ENCODE peak calls at places on chromosome 3, in four cellular contexts. A is hepatocyte, N is left lung, U is PC-9. O is an unnamed sample. For H3K4me1, the result is how much of the 10 kb centered on the place peaks cover.

GRCh38 chr3:187750513-187751123 is 5.3 kb upstream of the BCL6 start:
- DNase-seq in A (peak), N (no peak), U (no peak), O (no peak)

GRCh38 chr3:179068779-179069530 is 2.7 kb downstream of the ZMAT3 start:
- DNase-seq in A (no peak), N (no peak), U (peak), O (no peak)

GRCh38 chr3:74409066-74409465 is 205.4 kb downstream of the CNTN3 start:
- DNase-seq in A (no peak), N (no peak), U (no peak), O (no peak)

GRCh38 chr3:197736010-197736490 is 654 bp downstream of the RUBCN start:
- DNase-seq in A (peak), N (no peak), U (peak), O (no peak)

GRCh38 chr3:155232605-155233004 is 60.9 kb downstream of the STRIT1 start:
- DNase-seq in A (peak), N (no peak), U (peak), O (peak)

GRCh38 chr3:183394150-183394549 is 34.3 kb downstream of the MCF2L2 start:
- DNase-seq in A (no peak), N (no peak), U (no peak), O (no peak)

GRCh38 chr3:108117245-108117644 is 26.4 kb upstream of the CD47 start:
- DNase-seq in A (no peak), N (no peak), U (no peak), O (no peak)

GRCh38 chr3:197508051-197508451 is 47.7 kb downstream of the BDH1 start:
- DNase-seq in A (no peak), N (peak), U (no peak), O (no peak)

GRCh38 chr3:58234516-58234931 is 3.1 kb upstream of the ABHD6 start:
- DNase-seq in A (peak), N (no peak), U (no peak), O (no peak)

GRCh38 chr3:151265866-151266265 is 12.5 kb downstream of the P2RY14 start:
- DNase-seq in A (no peak), N (no peak), U (no peak), O (no peak)

GRCh38 chr3:154062513-154062912 is 58.7 kb upstream of the ARHGEF26 start:
- DNase-seq in A (no peak), N (no peak), U (no peak), O (no peak)

GRCh38 chr3:10518506-10519150 is 13.2 kb upstream of the ATP2B2 start:
- DNase-seq in A (no peak), N (no peak), U (no peak), O (peak)

GRCh38 chr3:190122198-190122771 is 1.6 kb upstream of the P3H2 start:
- DNase-seq in A (no peak), N (no peak), U (no peak), O (no peak)

GRCh38 chr3:15387171-15387581 is 40.2 kb downstream of the METTL6 start:
- DNase-seq in A (no peak), N (no peak), U (peak), O (no peak)

GRCh38 chr3:14369675-14370669 is 32.4 kb upstream of the SLC6A6 start:
- DNase-seq in A (peak), N (peak), U (peak), O (peak)

GRCh38 chr3:50154476-50154839 is 666 bp upstream of the SEMA3F start:
- DNase-seq in A (no peak), N (no peak), U (no peak), O (no peak)

GRCh38 chr3:25557641-25558040 is 107.1 kb downstream of the TOP2B start:
- DNase-seq in A (no peak), N (no peak), U (no peak), O (no peak)

GRCh38 chr3:113008117-113008516 is 17.3 kb downstream of the GTPBP8 start:
- DNase-seq in A (no peak), N (no peak), U (no peak), O (no peak)

GRCh38 chr3:164890061-164890460 is 188.2 kb downstream of the SI start:
- DNase-seq in A (no peak), N (no peak), U (no peak), O (no peak)

GRCh38 chr3:126019683-126020082 is 50.7 kb downstream of the ROPN1B start:
- DNase-seq in A (no peak), N (no peak), U (no peak), O (no peak)

GRCh38 chr3:44198265-44198956 is 43.3 kb upstream of the TOPAZ1 start:
- DNase-seq in A (peak), N (no peak), U (peak), O (peak)

GRCh38 chr3:66178206-66178605 is 42.6 kb upstream of the SLC25A26 start:
- DNase-seq in A (no peak), N (no peak), U (no peak), O (no peak)

GRCh38 chr3:78737988-78738387 is 1029.8 kb downstream of the ROBO1 start:
- DNase-seq in A (no peak), N (no peak), U (no peak), O (no peak)

GRCh38 chr3:49606427-49606826 is 52.1 kb downstream of the BSN start:
- DNase-seq in A (no peak), N (no peak), U (no peak), O (no peak)

GRCh38 chr3:55327131-55327920 is 159.8 kb downstream of the WNT5A start:
- DNase-seq in A (no peak), N (no peak), U (no peak), O (no peak)

GRCh38 chr3:99537416-99537815 is 101.0 kb upstream of the COL8A1 start:
- DNase-seq in A (no peak), N (no peak), U (no peak), O (no peak)

GRCh38 chr3:55750525-55750924 is 263.4 kb upstream of the WNT5A start:
- DNase-seq in A (no peak), N (peak), U (peak), O (no peak)

GRCh38 chr3:184368804-184369183 is 7.3 kb downstream of the POLR2H start:
- DNase-seq in A (no peak), N (peak), U (no peak), O (no peak)

GRCh38 chr3:147799601-147800000 is 390.4 kb downstream of the ZIC1 start:
- DNase-seq in A (no peak), N (no peak), U (no peak), O (no peak)

GRCh38 chr3:37652851-37653250 is 208.8 kb upstream of the CTDSPL start:
- DNase-seq in A (no peak), N (no peak), U (no peak), O (no peak)

GRCh38 chr3:50609071-50609742 is 2.4 kb downstream of the CISH start:
- DNase-seq in A (no peak), N (no peak), U (no peak), O (no peak)

GRCh38 chr3:162354343-162354742 is 857.7 kb downstream of the OTOL1 start:
- DNase-seq in A (no peak), N (no peak), U (no peak), O (no peak)

GRCh38 chr3:98763814-98764691 is 913 bp downstream of the ST3GAL6 start:
- DNase-seq in A (no peak), N (peak), U (no peak), O (no peak)

GRCh38 chr3:14374444-14374883 is 27.9 kb upstream of the SLC6A6 start:
- DNase-seq in A (no peak), N (peak), U (peak), O (no peak)

GRCh38 chr3:105752791-105753415 is 115.9 kb downstream of the CBLB start:
- DNase-seq in A (peak), N (no peak), U (no peak), O (no peak)

GRCh38 chr3:125585595-125586223 is 9.6 kb downstream of the OSBPL11 start:
- DNase-seq in A (peak), N (no peak), U (peak), O (peak)

GRCh38 chr3:159229161-159229560 is 427.3 kb downstream of the MFSD1 start:
- DNase-seq in A (no peak), N (no peak), U (no peak), O (no peak)

GRCh38 chr3:12484983-12485327 is 675 bp downstream of the TSEN2 start:
- DNase-seq in A (no peak), N (no peak), U (no peak), O (no peak)

DNA sequence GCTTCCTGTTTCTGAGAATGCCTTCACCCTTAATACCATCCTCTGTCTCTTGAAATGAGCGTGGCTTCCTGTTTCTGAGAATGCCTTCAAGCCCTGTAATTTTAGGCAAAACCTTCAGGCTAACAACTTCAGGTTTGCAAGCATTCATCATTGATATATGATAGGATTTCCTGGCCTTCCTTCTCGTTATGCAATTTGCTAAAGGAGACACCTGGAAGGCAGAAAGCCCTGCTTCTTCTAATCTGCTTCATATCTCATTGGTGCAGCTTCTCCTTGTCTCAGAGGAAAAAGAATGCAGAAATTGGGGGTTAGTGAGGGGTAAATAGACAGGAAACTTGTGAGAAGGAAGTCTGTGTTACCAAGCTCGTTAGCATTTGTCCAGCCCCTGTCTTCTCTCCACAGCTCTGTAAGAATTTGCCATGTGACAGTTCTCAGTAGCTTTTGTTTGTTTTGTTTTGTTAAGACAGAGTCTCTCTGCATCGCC is 7.3 kb downstream of the ARL6IP5 start:
- DNase-seq in A (no peak), N (no peak), U (no peak), O (no peak)
- H3K4me1 ChIP-seq in A (under half), N (under half), U (half or more), O (half or more)

GRCh38 chr3:64039273-64039672 is 16.0 kb upstream of the PSMD6 start:
- DNase-seq in A (no peak), N (no peak), U (no peak), O (no peak)
- H3K27ac ChIP-seq in A (no peak), N (no peak), U (no peak), O (no peak)

GRCh38 chr3:53164911-53165310 is 3.9 kb downstream of the PRKCD start:
- DNase-seq in A (no peak), N (no peak), U (no peak), O (no peak)

GRCh38 chr3:53166206-53166605 is 5.2 kb downstream of the PRKCD start:
- DNase-seq in A (no peak), N (no peak), U (no peak), O (no peak)

GRCh38 chr3:53167418-53168174 is 6.6 kb downstream of the PRKCD start:
- DNase-seq in A (no peak), N (no peak), U (no peak), O (no peak)

GRCh38 chr3:53168175-53168923 is 7.3 kb downstream of the PRKCD start:
- DNase-seq in A (no peak), N (peak), U (no peak), O (no peak)

GRCh38 chr3:53166781-53167291 is 5.8 kb downstream of the PRKCD start:
- DNase-seq in A (no peak), N (peak), U (no peak), O (no peak)
- H3K4me1 ChIP-seq in A (under half), N (under half), U (under half), O (under half)

DNA sequence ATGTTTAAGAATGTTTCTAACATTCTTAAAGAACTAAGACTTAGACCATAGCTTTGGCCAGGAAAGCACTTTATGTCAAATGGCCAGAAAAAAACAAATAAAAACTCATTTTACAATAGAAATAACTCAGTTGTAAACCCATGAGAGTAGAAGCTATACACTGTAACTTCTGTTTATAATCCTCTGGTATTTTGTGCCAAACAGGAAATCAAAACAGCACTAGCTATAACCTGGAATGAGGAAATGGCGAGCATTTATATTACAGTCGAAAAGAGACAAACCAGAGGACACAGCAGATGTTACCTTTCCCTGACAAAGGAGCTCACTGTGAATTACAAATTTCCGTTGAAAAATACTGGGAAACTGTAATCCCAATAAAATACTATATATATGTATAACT is 10.3 kb downstream of the GK5 start:
- DNase-seq in A (no peak), N (no peak), U (no peak), O (no peak)
- H3K27ac ChIP-seq in A (peak), N (no peak), U (no peak), O (no peak)

O was measured in pancreas.